ENCODE peak calls at places on chromosome 13, in nine cellular contexts. U is endothelial cell, B is HCT116, X is RWPE1, L is bronchial epithelial cell, C is uterus, D is BJ, F is heart left ventricle, J is brain microvascular endothelial cell. W is an unnamed sample.

GRCh38 chr13:57003682-57004081 is 137.0 kb upstream of the PRR20A start:
- DNase-seq in U (no peak), B (no peak), X (no peak), L (no peak), C (no peak), D (no peak), F (no peak), J (no peak), W (no peak)

GRCh38 chr13:113793718-113794085 is 34.7 kb downstream of the TMEM255B start:
- DNase-seq in U (no peak), B (no peak), X (no peak), L (no peak), C (no peak), D (no peak), F (no peak), J (no peak), W (no peak)

GRCh38 chr13:60591348-60591747 is 194.3 kb downstream of the TDRD3 start:
- DNase-seq in U (no peak), B (no peak), X (peak; percentile 10), L (no peak), C (no peak), D (no peak), F (no peak), J (peak; percentile 13), W (peak; percentile 30)

GRCh38 chr13:103430368-103430767 is 364.2 kb upstream of the SLC10A2 start:
- DNase-seq in U (no peak), B (no peak), X (no peak), L (no peak), C (no peak), D (no peak), F (no peak), J (no peak), W (no peak)

GRCh38 chr13:68319384-68319783 is 1089.2 kb upstream of the PCDH9 start:
- DNase-seq in U (no peak), B (no peak), X (no peak), L (no peak), C (no peak), D (no peak), F (no peak), J (no peak), W (no peak)

GRCh38 chr13:44388427-44388826 is 14.8 kb downstream of the SERP2 start:
- DNase-seq in U (no peak), B (no peak), X (no peak), L (no peak), C (no peak), D (no peak), F (peak; percentile 63), J (no peak), W (no peak)

GRCh38 chr13:35086667-35087066 is 144.6 kb downstream of the NBEA start:
- DNase-seq in U (no peak), B (peak; percentile 8), X (no peak), L (peak; percentile 66), C (no peak), D (no peak), F (no peak), J (no peak), W (no peak)

GRCh38 chr13:25170554-25171107 is 1.5 kb downstream of the AMER2 start:
- DNase-seq in U (peak; percentile 52), B (no peak), X (no peak), L (no peak), C (no peak), D (no peak), F (no peak), J (no peak), W (no peak)

GRCh38 chr13:106418556-106418955 is 116.9 kb downstream of the EFNB2 start:
- DNase-seq in U (no peak), B (no peak), X (no peak), L (peak; percentile 45), C (no peak), D (peak; percentile 77), F (no peak), J (peak; percentile 25), W (peak; percentile 48)

GRCh38 chr13:45412274-45413049 is 5.7 kb downstream of the SLC25A30 start:
- DNase-seq in U (no peak), B (no peak), X (no peak), L (peak; percentile 24), C (no peak), D (no peak), F (peak; percentile 38), J (no peak), W (no peak)

GRCh38 chr13:23510979-23511735 is 59.1 kb upstream of the TNFRSF19 start:
- DNase-seq in U (peak; percentile 9), B (peak; percentile 6), X (no peak), L (peak; percentile 52), C (no peak), D (no peak), F (no peak), J (peak; percentile 75), W (no peak)

GRCh38 chr13:109088101-109088500 is 458.7 kb downstream of the MYO16 start:
- DNase-seq in U (no peak), B (no peak), X (peak; percentile 4), L (peak; percentile 90), C (no peak), D (no peak), F (no peak), J (no peak), W (no peak)

DNA sequence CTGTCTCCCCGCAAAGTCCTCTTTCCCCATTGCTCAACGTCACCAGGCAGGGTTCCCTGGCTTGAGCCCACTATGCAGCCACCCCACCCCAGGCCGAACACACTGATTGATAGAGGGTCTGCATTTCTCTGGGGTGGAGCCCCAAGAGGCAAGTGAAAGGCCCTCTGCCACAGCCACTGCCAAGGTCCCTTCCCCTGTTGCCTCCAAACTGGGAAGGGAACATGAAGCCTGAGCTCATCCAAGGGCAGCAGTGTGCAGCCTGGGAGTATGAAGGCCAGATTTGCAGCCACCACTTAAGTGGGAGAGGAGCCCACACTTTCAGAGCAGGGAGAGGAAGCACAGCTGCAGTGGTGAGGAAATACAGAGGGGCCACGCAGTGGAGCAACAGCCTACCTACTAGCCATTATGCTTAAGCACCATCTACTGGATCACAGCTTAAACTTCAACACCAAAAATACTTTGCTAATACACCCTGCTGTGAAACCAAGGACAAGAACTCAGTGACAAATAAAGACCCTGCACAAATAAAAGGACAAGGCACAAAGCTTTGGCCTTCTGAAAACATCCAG is 48.6 kb downstream of the UBL3 start:
- DNase-seq in U (no peak), B (no peak), X (no peak), L (no peak), C (no peak), D (no peak), F (no peak), J (no peak), W (no peak)
- TF ChIP-seq CTCF in U (no peak), B (no peak), X (no peak), L (no peak), C (no peak), D (no peak), F (no peak), J (no peak), W (no peak)

DNA sequence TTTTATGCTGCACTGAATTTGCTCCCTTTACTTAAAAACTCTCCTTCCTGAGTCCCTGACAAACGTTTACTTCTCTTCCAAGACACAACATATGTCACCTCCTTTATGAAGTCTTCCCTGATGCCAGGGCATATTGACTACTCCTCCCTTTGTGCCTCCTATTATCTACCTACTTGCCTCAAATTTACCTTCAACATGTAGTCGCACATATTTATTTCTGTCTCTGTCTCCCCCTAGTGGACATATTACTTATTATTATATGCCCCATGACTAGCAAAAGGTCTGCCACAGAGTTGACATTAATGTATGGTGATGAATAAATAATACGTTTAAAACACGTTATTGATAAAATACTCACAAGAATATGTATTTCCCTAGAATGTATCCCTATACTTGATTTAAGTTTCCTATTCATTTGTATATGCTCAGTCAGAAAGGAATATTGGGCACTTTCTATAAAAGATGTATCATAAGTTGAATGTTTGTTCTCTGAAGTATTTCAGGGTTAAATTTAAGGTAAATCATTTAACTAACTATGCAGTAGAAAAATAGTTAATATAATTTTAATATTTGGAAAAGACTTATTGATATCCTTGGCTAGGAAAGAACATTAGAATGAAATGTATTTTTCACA is 250.3 kb upstream of the ATXN8OS start:
- DNase-seq in U (no peak), B (peak; percentile 45), X (peak; percentile 18), L (peak; percentile 55), C (no peak), D (no peak), F (no peak), J (no peak), W (no peak)
- TF ChIP-seq CTCF in U (peak; percentile 91), B (peak; percentile 44), X (peak; percentile 73), L (peak; percentile 32), C (peak; percentile 34), D (peak; percentile 34), F (peak; percentile 37), J (peak; percentile 40), W (peak; percentile 25)

DNA sequence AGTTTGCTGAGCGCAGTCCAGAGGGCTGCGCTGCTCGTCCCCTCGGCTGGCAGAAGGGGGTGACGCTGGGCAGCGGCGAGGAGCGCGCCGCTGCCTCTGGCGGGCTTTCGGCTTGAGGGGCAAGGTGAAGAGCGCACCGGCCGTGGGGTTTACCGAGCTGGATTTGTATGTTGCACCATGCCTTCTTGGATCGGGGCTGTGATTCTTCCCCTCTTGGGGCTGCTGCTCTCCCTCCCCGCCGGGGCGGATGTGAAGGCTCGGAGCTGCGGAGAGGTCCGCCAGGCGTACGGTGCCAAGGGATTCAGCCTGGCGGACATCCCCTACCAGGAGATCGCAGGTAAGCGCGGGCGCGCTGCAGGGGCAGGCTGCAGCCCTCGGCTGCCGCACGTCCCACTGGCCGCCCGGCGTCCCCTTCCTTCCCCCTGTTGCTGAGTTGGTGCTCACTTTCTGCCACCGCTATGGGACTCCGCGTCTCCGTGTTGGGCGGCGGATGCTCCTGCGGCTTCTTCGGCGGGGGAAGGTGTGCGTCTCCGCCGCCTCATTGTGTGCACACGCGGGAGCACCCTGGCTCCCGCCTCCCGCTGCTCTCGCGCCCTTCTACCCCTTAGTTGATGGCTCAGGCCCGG is 786 bp downstream of the GPC6 start:
- DNase-seq in U (peak; percentile 57), B (no peak), X (no peak), L (no peak), C (no peak), D (no peak), F (peak; percentile 22), J (peak; percentile 33), W (no peak)
- TF ChIP-seq CTCF in U (no peak), B (no peak), X (no peak), L (no peak), C (no peak), D (peak; percentile 17), F (no peak), J (no peak), W (peak; percentile 14)

GRCh38 chr13:99356216-99357089 is 49.3 kb upstream of the GPR183 start:
- DNase-seq in U (no peak), B (no peak), X (no peak), L (peak; percentile 6), C (no peak), D (no peak), F (no peak), J (peak; percentile 96), W (peak; percentile 54)

GRCh38 chr13:99355267-99356215 is 48.3 kb upstream of the GPR183 start:
- DNase-seq in U (no peak), B (no peak), X (no peak), L (no peak), C (no peak), D (no peak), F (no peak), J (no peak), W (no peak)

GRCh38 chr13:99352351-99353271 is 45.4 kb upstream of the GPR183 start:
- DNase-seq in U (no peak), B (no peak), X (no peak), L (no peak), C (no peak), D (no peak), F (no peak), J (no peak), W (no peak)

GRCh38 chr13:99353836-99354235 is 46.6 kb upstream of the GPR183 start:
- DNase-seq in U (no peak), B (no peak), X (no peak), L (no peak), C (no peak), D (no peak), F (no peak), J (peak; percentile 73), W (no peak)

GRCh38 chr13:99354371-99354951 is 47.3 kb upstream of the GPR183 start:
- DNase-seq in U (no peak), B (no peak), X (no peak), L (no peak), C (no peak), D (no peak), F (no peak), J (no peak), W (no peak)
- TF ChIP-seq CTCF in U (no peak), B (no peak), X (no peak), L (no peak), C (no peak), D (no peak), F (no peak), J (no peak), W (no peak)